ENCODE peak calls at places on chromosome 15, in six cellular contexts. G, T, Z, U, I and R are unnamed samples.
A peak's percentile ranks its signal among the peaks of the same experiment; 100 is the strongest.

GRCh38 chr15:48413304-48413703 is 82.1 kb downstream of the DUT start:
- DNase-seq in G (no peak), T (no peak), Z (no peak), U (no peak), I (no peak), R (peak; percentile 83)

GRCh38 chr15:95520922-95521321 is 809.6 kb upstream of the NR2F2 start:
- DNase-seq in G (no peak), T (no peak), Z (no peak), U (no peak), I (no peak), R (no peak)

GRCh38 chr15:69677403-69677802 is 224.8 kb downstream of the RPLP1 start:
- DNase-seq in G (no peak), T (no peak), Z (no peak), U (no peak), I (no peak), R (no peak)

GRCh38 chr15:50542051-50542450 is 4.4 kb downstream of the USP50 start:
- DNase-seq in G (no peak), T (no peak), Z (no peak), U (no peak), I (no peak), R (peak; percentile 70)

GRCh38 chr15:58299311-58299850 is 132.4 kb upstream of the LIPC start:
- DNase-seq in G (no peak), T (no peak), Z (no peak), U (no peak), I (no peak), R (peak; percentile 86)

GRCh38 chr15:42691308-42691707 is 45.6 kb downstream of the CDAN1 start:
- DNase-seq in G (no peak), T (no peak), Z (no peak), U (no peak), I (no peak), R (no peak)

GRCh38 chr15:70539409-70539808 is 223.9 kb downstream of the UACA start:
- DNase-seq in G (no peak), T (no peak), Z (no peak), U (no peak), I (no peak), R (no peak)

GRCh38 chr15:59904450-59904979 is 99.6 kb upstream of the FOXB1 start:
- DNase-seq in G (no peak), T (no peak), Z (no peak), U (no peak), I (no peak), R (no peak)

GRCh38 chr15:31345606-31346366 is 19.2 kb downstream of the KLF13 start:
- DNase-seq in G (no peak), T (no peak), Z (no peak), U (no peak), I (no peak), R (no peak)

GRCh38 chr15:41891946-41892345 is 1.9 kb downstream of the SPTBN5 start:
- DNase-seq in G (no peak), T (no peak), Z (no peak), U (no peak), I (no peak), R (no peak)

GRCh38 chr15:100918690-100919480 is at the start of gene LRRK1:
- DNase-seq in G (no peak), T (no peak), Z (no peak), U (peak; percentile 44), I (no peak), R (no peak)

GRCh38 chr15:49521802-49522201 is 98.8 kb downstream of the FGF7 start:
- DNase-seq in G (no peak), T (no peak), Z (no peak), U (peak; percentile 28), I (no peak), R (no peak)

GRCh38 chr15:42504631-42505030 is 9.2 kb downstream of the SNAP23 start:
- DNase-seq in G (no peak), T (no peak), Z (no peak), U (no peak), I (no peak), R (no peak)

GRCh38 chr15:49494842-49495241 is 71.8 kb downstream of the FGF7 start:
- DNase-seq in G (no peak), T (no peak), Z (no peak), U (no peak), I (no peak), R (no peak)

GRCh38 chr15:83012038-83012490 is 625 bp upstream of the C15orf40 start:
- DNase-seq in G (no peak), T (no peak), Z (no peak), U (no peak), I (no peak), R (no peak)

GRCh38 chr15:75178938-75179772 is 22.5 kb upstream of the C15orf39 start:
- DNase-seq in G (no peak), T (no peak), Z (no peak), U (no peak), I (no peak), R (no peak)

GRCh38 chr15:47801522-47801921 is 84.2 kb downstream of the SEMA6D start:
- DNase-seq in G (no peak), T (peak; percentile 48), Z (no peak), U (no peak), I (no peak), R (no peak)

GRCh38 chr15:64430000-64430735 is 30.2 kb upstream of the ZNF609 start:
- DNase-seq in G (no peak), T (no peak), Z (peak; percentile 11), U (peak; percentile 70), I (no peak), R (peak; percentile 72)

GRCh38 chr15:57684491-57685184 is 21.9 kb upstream of the POLR2M start:
- DNase-seq in G (no peak), T (no peak), Z (no peak), U (no peak), I (no peak), R (no peak)

GRCh38 chr15:79523266-79523665 is 91.1 kb downstream of the MINAR1 start:
- DNase-seq in G (no peak), T (no peak), Z (no peak), U (peak; percentile 32), I (no peak), R (no peak)

GRCh38 chr15:48062476-48062875 is 58.3 kb upstream of the SLC24A5 start:
- DNase-seq in G (no peak), T (no peak), Z (no peak), U (peak; percentile 56), I (no peak), R (no peak)

GRCh38 chr15:31267161-31268107 is 59.2 kb upstream of the KLF13 start:
- DNase-seq in G (no peak), T (peak; percentile 40), Z (no peak), U (no peak), I (no peak), R (no peak)

GRCh38 chr15:57135800-57136199 is 217.4 kb downstream of the TCF12 start:
- DNase-seq in G (no peak), T (no peak), Z (no peak), U (no peak), I (no peak), R (no peak)

GRCh38 chr15:59352683-59353082 is 20.0 kb downstream of the MYO1E start:
- DNase-seq in G (no peak), T (no peak), Z (no peak), U (no peak), I (no peak), R (no peak)

GRCh38 chr15:80464952-80465645 is 60.9 kb downstream of the ARNT2 start:
- DNase-seq in G (no peak), T (no peak), Z (no peak), U (no peak), I (no peak), R (no peak)

GRCh38 chr15:42826251-42826890 is 89.4 kb upstream of the CDAN1 start:
- DNase-seq in G (no peak), T (no peak), Z (no peak), U (no peak), I (no peak), R (no peak)

GRCh38 chr15:100893964-100894295 is 14.3 kb downstream of the ALDH1A3 start:
- DNase-seq in G (no peak), T (no peak), Z (no peak), U (no peak), I (no peak), R (no peak)

GRCh38 chr15:88144921-88145320 is 111.6 kb downstream of the NTRK3 start:
- DNase-seq in G (no peak), T (no peak), Z (no peak), U (no peak), I (no peak), R (no peak)

GRCh38 chr15:58410353-58410752 is 21.4 kb upstream of the LIPC start:
- DNase-seq in G (no peak), T (no peak), Z (peak; percentile 15), U (no peak), I (peak; percentile 18), R (peak; percentile 42)

GRCh38 chr15:38874464-38874863 is 309.9 kb upstream of the RASGRP1 start:
- DNase-seq in G (no peak), T (no peak), Z (no peak), U (no peak), I (no peak), R (no peak)

GRCh38 chr15:41511331-41512077 is 2.1 kb downstream of the LTK start:
- DNase-seq in G (no peak), T (no peak), Z (no peak), U (no peak), I (no peak), R (no peak)